ENCODE peak calls at places on chromosome 14, in nine cellular contexts. One of them, this sample, is unnamed.

GRCh38 chr14:29354446-29354845 is 573.2 kb downstream of the PRKD1 start:
- DNase-seq in GM23248: peak; percentile 34
- DNase-seq in aorta: no peak
- DNase-seq in fibroblast of lung: no peak
- DNase-seq in pancreas: no peak
- DNase-seq in A549: no peak
- DNase-seq in endodermal cell: no peak
- DNase-seq in CD8-positive, alpha-beta memory T cell: no peak
- DNase-seq in heart right ventricle: no peak
- DNase-seq in this sample: no peak

GRCh38 chr14:65958664-65959562 is 527.3 kb upstream of the CCDC196 start:
- DNase-seq in heart right ventricle: no peak
- DNase-seq in pancreas: no peak
- DNase-seq in fibroblast of lung: peak; percentile 44
- DNase-seq in aorta: no peak
- DNase-seq in A549: peak; percentile 37
- DNase-seq in CD8-positive, alpha-beta memory T cell: no peak
- DNase-seq in GM23248: peak; percentile 54
- DNase-seq in endodermal cell: no peak
- DNase-seq in this sample: peak; percentile 30

GRCh38 chr14:94974422-94974821 is 182.9 kb downstream of the DICER1 start:
- DNase-seq in CD8-positive, alpha-beta memory T cell: no peak
- DNase-seq in fibroblast of lung: no peak
- DNase-seq in GM23248: no peak
- DNase-seq in pancreas: no peak
- DNase-seq in endodermal cell: no peak
- DNase-seq in heart right ventricle: no peak
- DNase-seq in A549: no peak
- DNase-seq in aorta: no peak
- DNase-seq in this sample: no peak

GRCh38 chr14:76413962-76414665 is 38.2 kb downstream of the ESRRB start:
- DNase-seq in A549: no peak
- DNase-seq in aorta: no peak
- DNase-seq in fibroblast of lung: no peak
- DNase-seq in heart right ventricle: no peak
- DNase-seq in pancreas: no peak
- DNase-seq in CD8-positive, alpha-beta memory T cell: no peak
- DNase-seq in endodermal cell: peak; percentile 77
- DNase-seq in GM23248: no peak
- DNase-seq in this sample: no peak

GRCh38 chr14:30551460-30551859 is 7.5 kb upstream of the G2E3 start:
- DNase-seq in aorta: no peak
- DNase-seq in fibroblast of lung: peak; percentile 28
- DNase-seq in CD8-positive, alpha-beta memory T cell: no peak
- DNase-seq in endodermal cell: no peak
- DNase-seq in A549: no peak
- DNase-seq in pancreas: no peak
- DNase-seq in GM23248: no peak
- DNase-seq in heart right ventricle: no peak
- DNase-seq in this sample: no peak

GRCh38 chr14:97198813-97199212 is 401.6 kb downstream of the VRK1 start:
- DNase-seq in fibroblast of lung: no peak
- DNase-seq in CD8-positive, alpha-beta memory T cell: no peak
- DNase-seq in heart right ventricle: no peak
- DNase-seq in A549: no peak
- DNase-seq in aorta: no peak
- DNase-seq in pancreas: no peak
- DNase-seq in GM23248: no peak
- DNase-seq in endodermal cell: no peak
- DNase-seq in this sample: no peak

GRCh38 chr14:91078095-91078737 is 17.8 kb upstream of the RPS6KA5 start:
- DNase-seq in heart right ventricle: no peak
- DNase-seq in aorta: no peak
- DNase-seq in A549: no peak
- DNase-seq in CD8-positive, alpha-beta memory T cell: no peak
- DNase-seq in GM23248: no peak
- DNase-seq in pancreas: no peak
- DNase-seq in endodermal cell: no peak
- DNase-seq in fibroblast of lung: no peak
- DNase-seq in this sample: no peak

GRCh38 chr14:66104486-66104885 is 381.7 kb upstream of the CCDC196 start:
- DNase-seq in pancreas: no peak
- DNase-seq in endodermal cell: peak; percentile 64
- DNase-seq in heart right ventricle: no peak
- DNase-seq in fibroblast of lung: no peak
- DNase-seq in aorta: no peak
- DNase-seq in GM23248: no peak
- DNase-seq in A549: no peak
- DNase-seq in CD8-positive, alpha-beta memory T cell: no peak
- DNase-seq in this sample: peak; percentile 24

GRCh38 chr14:102508774-102509743 is 517 bp downstream of the ANKRD9 start:
- DNase-seq in A549: peak; percentile 40
- DNase-seq in heart right ventricle: peak; percentile 77
- DNase-seq in pancreas: peak; percentile 75
- DNase-seq in CD8-positive, alpha-beta memory T cell: no peak
- DNase-seq in aorta: peak; percentile 92
- DNase-seq in GM23248: peak; percentile 82
- DNase-seq in fibroblast of lung: peak; percentile 26
- DNase-seq in endodermal cell: peak; percentile 75
- DNase-seq in this sample: peak; percentile 40

GRCh38 chr14:74652541-74652940 is 40.5 kb upstream of the LTBP2 start:
- DNase-seq in endodermal cell: no peak
- DNase-seq in aorta: no peak
- DNase-seq in A549: no peak
- DNase-seq in heart right ventricle: no peak
- DNase-seq in CD8-positive, alpha-beta memory T cell: no peak
- DNase-seq in pancreas: no peak
- DNase-seq in GM23248: no peak
- DNase-seq in fibroblast of lung: no peak
- DNase-seq in this sample: no peak

GRCh38 chr14:75254381-75254821 is 24.2 kb upstream of the FOS start:
- DNase-seq in aorta: no peak
- DNase-seq in GM23248: no peak
- DNase-seq in CD8-positive, alpha-beta memory T cell: no peak
- DNase-seq in A549: no peak
- DNase-seq in heart right ventricle: no peak
- DNase-seq in fibroblast of lung: no peak
- DNase-seq in pancreas: peak; percentile 63
- DNase-seq in endodermal cell: no peak
- DNase-seq in this sample: peak; percentile 94

GRCh38 chr14:70317969-70318634 is 41.4 kb downstream of the COX16 start:
- DNase-seq in pancreas: no peak
- DNase-seq in CD8-positive, alpha-beta memory T cell: no peak
- DNase-seq in endodermal cell: peak; percentile 81
- DNase-seq in aorta: no peak
- DNase-seq in fibroblast of lung: peak; percentile 67
- DNase-seq in A549: peak; percentile 78
- DNase-seq in heart right ventricle: no peak
- DNase-seq in GM23248: peak; percentile 61
- DNase-seq in this sample: peak; percentile 74

GRCh38 chr14:35949933-35950332 is 123.8 kb downstream of the BRMS1L start:
- DNase-seq in A549: peak; percentile 70
- DNase-seq in endodermal cell: no peak
- DNase-seq in CD8-positive, alpha-beta memory T cell: no peak
- DNase-seq in fibroblast of lung: no peak
- DNase-seq in heart right ventricle: no peak
- DNase-seq in aorta: no peak
- DNase-seq in pancreas: no peak
- DNase-seq in GM23248: no peak
- DNase-seq in this sample: no peak

GRCh38 chr14:102508410-102508773 is 1.2 kb downstream of the ANKRD9 start:
- DNase-seq in A549: peak; percentile 65
- DNase-seq in fibroblast of lung: no peak
- DNase-seq in heart right ventricle: peak; percentile 50
- DNase-seq in GM23248: no peak
- DNase-seq in CD8-positive, alpha-beta memory T cell: no peak
- DNase-seq in pancreas: no peak
- DNase-seq in endodermal cell: no peak
- DNase-seq in aorta: no peak
- DNase-seq in this sample: peak; percentile 78

GRCh38 chr14:68780358-68781160 is 12.3 kb downstream of the ZFP36L1 start:
- DNase-seq in CD8-positive, alpha-beta memory T cell: no peak
- DNase-seq in A549: peak; percentile 53
- DNase-seq in heart right ventricle: peak; percentile 70
- DNase-seq in GM23248: peak; percentile 82
- DNase-seq in aorta: no peak
- DNase-seq in endodermal cell: peak; percentile 76
- DNase-seq in fibroblast of lung: peak; percentile 61
- DNase-seq in pancreas: no peak
- DNase-seq in this sample: no peak

GRCh38 chr14:65290830-65291229 is 121.7 kb upstream of the FUT8 start:
- DNase-seq in endodermal cell: no peak
- DNase-seq in A549: peak; percentile 42
- DNase-seq in aorta: no peak
- DNase-seq in GM23248: peak; percentile 95
- DNase-seq in fibroblast of lung: peak; percentile 62
- DNase-seq in heart right ventricle: no peak
- DNase-seq in pancreas: no peak
- DNase-seq in CD8-positive, alpha-beta memory T cell: no peak
- DNase-seq in this sample: peak; percentile 96

GRCh38 chr14:49959822-49960408 is 67.0 kb downstream of the ARF6 start:
- DNase-seq in fibroblast of lung: no peak
- DNase-seq in heart right ventricle: no peak
- DNase-seq in aorta: no peak
- DNase-seq in A549: no peak
- DNase-seq in CD8-positive, alpha-beta memory T cell: no peak
- DNase-seq in endodermal cell: peak; percentile 20
- DNase-seq in GM23248: no peak
- DNase-seq in pancreas: no peak
- DNase-seq in this sample: peak; percentile 65

GRCh38 chr14:85037411-85037810 is 492.5 kb upstream of the FLRT2 start:
- DNase-seq in A549: no peak
- DNase-seq in aorta: no peak
- DNase-seq in GM23248: peak; percentile 1
- DNase-seq in heart right ventricle: no peak
- DNase-seq in CD8-positive, alpha-beta memory T cell: no peak
- DNase-seq in pancreas: no peak
- DNase-seq in fibroblast of lung: no peak
- DNase-seq in endodermal cell: no peak
- DNase-seq in this sample: peak; percentile 7

GRCh38 chr14:81485372-81485771 is 48.3 kb downstream of the SEL1L start:
- DNase-seq in A549: no peak
- DNase-seq in heart right ventricle: no peak
- DNase-seq in GM23248: no peak
- DNase-seq in aorta: no peak
- DNase-seq in fibroblast of lung: no peak
- DNase-seq in pancreas: no peak
- DNase-seq in CD8-positive, alpha-beta memory T cell: no peak
- DNase-seq in endodermal cell: no peak
- DNase-seq in this sample: no peak

GRCh38 chr14:89429206-89430091 is 12.4 kb upstream of the FOXN3 start:
- DNase-seq in heart right ventricle: no peak
- DNase-seq in endodermal cell: no peak
- DNase-seq in aorta: no peak
- DNase-seq in A549: no peak
- DNase-seq in CD8-positive, alpha-beta memory T cell: peak; percentile 12
- DNase-seq in fibroblast of lung: peak; percentile 21
- DNase-seq in pancreas: no peak
- DNase-seq in GM23248: peak; percentile 56
- DNase-seq in this sample: peak; percentile 47
- H3K4me3 ChIP-seq in heart right ventricle: peak overlapping the region; percentile 47
- H3K4me3 ChIP-seq in endodermal cell: no peak overlapping the region
- H3K4me3 ChIP-seq in aorta: no peak overlapping the region
- H3K4me3 ChIP-seq in A549: no peak overlapping the region
- H3K4me3 ChIP-seq in CD8-positive, alpha-beta memory T cell: peak overlapping the region; percentile 43
- H3K4me3 ChIP-seq in fibroblast of lung: peak overlapping the region; percentile 47
- H3K4me3 ChIP-seq in pancreas: peak overlapping the region; percentile 20
- H3K4me3 ChIP-seq in GM23248: peak overlapping the region; percentile 65
- H3K4me3 ChIP-seq in this sample: no peak overlapping the region

GRCh38 chr14:105137481-105138020 is 31.0 kb downstream of the JAG2 start:
- DNase-seq in GM23248: no peak
- DNase-seq in aorta: peak; percentile 51
- DNase-seq in pancreas: peak; percentile 41
- DNase-seq in CD8-positive, alpha-beta memory T cell: no peak
- DNase-seq in fibroblast of lung: no peak
- DNase-seq in A549: no peak
- DNase-seq in endodermal cell: peak; percentile 51
- DNase-seq in heart right ventricle: no peak
- DNase-seq in this sample: no peak
- H3K4me3 ChIP-seq in GM23248: no peak overlapping the region
- H3K4me3 ChIP-seq in aorta: no peak overlapping the region
- H3K4me3 ChIP-seq in pancreas: no peak overlapping the region
- H3K4me3 ChIP-seq in CD8-positive, alpha-beta memory T cell: no peak overlapping the region
- H3K4me3 ChIP-seq in fibroblast of lung: no peak overlapping the region
- H3K4me3 ChIP-seq in A549: no peak overlapping the region
- H3K4me3 ChIP-seq in endodermal cell: no peak overlapping the region
- H3K4me3 ChIP-seq in heart right ventricle: no peak overlapping the region
- H3K4me3 ChIP-seq in this sample: no peak overlapping the region

DNA sequence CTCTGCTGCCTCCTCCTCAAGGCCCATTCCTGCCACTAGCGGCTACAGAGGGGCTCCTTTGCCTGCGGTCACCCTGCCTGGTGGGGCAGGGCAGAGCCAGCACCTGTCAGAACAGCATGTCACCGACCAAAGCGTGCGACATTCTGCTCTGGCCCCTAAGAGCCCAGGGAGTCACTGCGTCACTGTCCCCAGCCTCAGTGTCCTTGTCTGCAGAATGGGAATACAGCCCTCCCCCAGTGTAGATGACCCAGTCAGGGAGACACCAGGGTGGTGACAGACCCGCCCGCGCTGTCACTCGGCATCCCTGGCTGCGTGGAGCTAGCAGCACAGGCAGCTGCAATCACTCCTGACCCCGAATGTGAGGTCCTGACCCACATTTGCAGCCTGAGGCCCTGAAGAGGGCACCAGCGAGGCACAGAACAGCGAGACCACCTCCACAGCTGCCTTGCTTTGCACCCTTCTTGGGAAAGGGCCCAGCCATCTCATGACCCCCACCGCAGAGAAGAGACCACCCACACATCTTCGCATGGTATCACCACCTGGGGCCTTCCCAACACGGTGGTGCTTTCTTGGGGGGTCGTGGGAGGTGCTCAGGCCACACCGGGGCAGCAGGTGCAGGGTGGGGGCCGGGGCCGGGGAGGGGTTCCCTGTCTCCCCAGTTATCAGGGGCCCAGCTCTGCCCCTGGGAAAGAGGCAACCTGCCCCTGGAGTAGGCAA is 2.5 kb downstream of the AHNAK2 start:
- DNase-seq in endodermal cell: peak; percentile 81
- DNase-seq in aorta: peak; percentile 71
- DNase-seq in A549: peak; percentile 49
- DNase-seq in CD8-positive, alpha-beta memory T cell: no peak
- DNase-seq in pancreas: peak; percentile 56
- DNase-seq in fibroblast of lung: no peak
- DNase-seq in heart right ventricle: no peak
- DNase-seq in GM23248: no peak
- DNase-seq in this sample: no peak
- H3K4me3 ChIP-seq in endodermal cell: no peak overlapping the region
- H3K4me3 ChIP-seq in aorta: no peak overlapping the region
- H3K4me3 ChIP-seq in A549: peak overlapping the region; percentile 17
- H3K4me3 ChIP-seq in CD8-positive, alpha-beta memory T cell: no peak overlapping the region
- H3K4me3 ChIP-seq in pancreas: no peak overlapping the region
- H3K4me3 ChIP-seq in fibroblast of lung: no peak overlapping the region
- H3K4me3 ChIP-seq in heart right ventricle: no peak overlapping the region
- H3K4me3 ChIP-seq in GM23248: no peak overlapping the region
- H3K4me3 ChIP-seq in this sample: no peak overlapping the region

DNA sequence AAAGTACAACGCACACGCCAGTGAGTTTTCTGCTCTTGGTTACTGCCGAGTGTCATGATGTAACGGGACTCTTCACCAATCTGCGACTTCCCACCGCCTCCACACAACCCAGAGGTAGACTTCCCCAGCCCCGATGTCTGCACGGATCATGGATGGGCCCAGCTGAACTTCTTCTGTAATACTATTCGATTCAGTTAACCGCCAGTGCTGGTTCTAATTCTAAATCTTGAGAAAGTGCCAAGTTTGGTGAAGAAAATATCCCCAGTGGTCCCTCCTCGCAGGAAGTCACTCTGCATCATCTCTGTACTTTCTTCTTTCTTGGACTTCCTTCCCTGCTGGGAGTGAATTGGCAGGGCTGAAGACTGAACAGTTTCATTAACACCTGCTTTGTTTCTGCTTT is 77.6 kb upstream of the SLC35F4 start:
- DNase-seq in pancreas: no peak
- DNase-seq in A549: no peak
- DNase-seq in GM23248: no peak
- DNase-seq in heart right ventricle: no peak
- DNase-seq in aorta: no peak
- DNase-seq in CD8-positive, alpha-beta memory T cell: no peak
- DNase-seq in fibroblast of lung: no peak
- DNase-seq in endodermal cell: no peak
- DNase-seq in this sample: no peak
- H3K4me3 ChIP-seq in pancreas: no peak overlapping the region
- H3K4me3 ChIP-seq in A549: no peak overlapping the region
- H3K4me3 ChIP-seq in GM23248: no peak overlapping the region
- H3K4me3 ChIP-seq in heart right ventricle: no peak overlapping the region
- H3K4me3 ChIP-seq in aorta: no peak overlapping the region
- H3K4me3 ChIP-seq in CD8-positive, alpha-beta memory T cell: no peak overlapping the region
- H3K4me3 ChIP-seq in fibroblast of lung: no peak overlapping the region
- H3K4me3 ChIP-seq in endodermal cell: no peak overlapping the region
- H3K4me3 ChIP-seq in this sample: no peak overlapping the region